ENCODE peak calls at places on chromosomes 16 and 17, in ten cellular contexts. U is NCI-H345, I is OCI-M1, P is activated T-cell treated with anti-CD3 and anti-CD28 coated beads for 1 hour, B is nephron progenitor cell, G is thoracic aorta, X is NCI-H1092, C is NCI-H1436, D is iris pigment epithelial cell, A is nucleus accumbens. T is an unnamed sample.

GRCh38 chr16:20415541-20415940 is 6.2 kb downstream of the ACSM5 start:
- DNase-seq in U (no peak), I (no peak), P (no peak), B (no peak), G (no peak), X (no peak), C (no peak), D (no peak), A (no peak), T (no peak)

GRCh38 chr17:64739316-64740058 is 77.4 kb upstream of the SMURF2 start:
- DNase-seq in U (no peak), I (no peak), P (no peak), B (no peak), G (no peak), X (no peak), C (no peak), D (peak), A (no peak), T (peak)

GRCh38 chr17:45391291-45391690 is 41.4 kb downstream of the ARHGAP27 start:
- DNase-seq in U (no peak), I (no peak), P (no peak), B (no peak), G (no peak), X (no peak), C (no peak), D (no peak), A (no peak), T (no peak)

GRCh38 chr17:5784791-5785190 is 200.5 kb upstream of the NLRP1 start:
- DNase-seq in U (no peak), I (no peak), P (no peak), B (no peak), G (no peak), X (no peak), C (no peak), D (no peak), A (no peak), T (no peak)

GRCh38 chr17:78865682-78866390 is 25.2 kb upstream of the USP36 start:
- DNase-seq in U (peak), I (peak), P (peak), B (peak), G (peak), X (peak), C (peak), D (peak), A (peak), T (peak)

GRCh38 chr17:79980246-79981043 is 55.2 kb downstream of the TBC1D16 start:
- DNase-seq in U (no peak), I (no peak), P (no peak), B (no peak), G (no peak), X (no peak), C (no peak), D (no peak), A (no peak), T (no peak)

GRCh38 chr17:55926276-55926995 is 175.6 kb downstream of the PCTP start:
- DNase-seq in U (no peak), I (no peak), P (no peak), B (no peak), G (no peak), X (no peak), C (no peak), D (no peak), A (no peak), T (no peak)

GRCh38 chr17:12133183-12133582 is 112.5 kb downstream of the MAP2K4 start:
- DNase-seq in U (no peak), I (peak), P (no peak), B (no peak), G (no peak), X (no peak), C (no peak), D (peak), A (no peak), T (peak)

GRCh38 chr16:6828690-6829089 is 504.0 kb upstream of the RBFOX1 start:
- DNase-seq in U (no peak), I (no peak), P (no peak), B (no peak), G (no peak), X (no peak), C (no peak), D (no peak), A (no peak), T (no peak)

GRCh38 chr17:65515959-65516948 is 45.2 kb downstream of the AXIN2 start:
- DNase-seq in U (no peak), I (no peak), P (no peak), B (peak), G (no peak), X (peak), C (peak), D (peak), A (no peak), T (peak)

GRCh38 chr17:68310141-68310540 is 18.8 kb downstream of the ARSG start:
- DNase-seq in U (no peak), I (no peak), P (peak), B (no peak), G (no peak), X (no peak), C (no peak), D (peak), A (no peak), T (no peak)

GRCh38 chr17:74437702-74438101 is 5.8 kb downstream of the GPRC5C start:
- DNase-seq in U (no peak), I (peak), P (no peak), B (no peak), G (no peak), X (no peak), C (no peak), D (no peak), A (no peak), T (no peak)

GRCh38 chr17:45282683-45283644 is 21.1 kb upstream of the SPATA32 start:
- DNase-seq in U (peak), I (no peak), P (no peak), B (no peak), G (no peak), X (peak), C (peak), D (peak), A (no peak), T (peak)

GRCh38 chr16:86662195-86662594 is 83.8 kb downstream of the FOXL1 start:
- DNase-seq in U (no peak), I (no peak), P (no peak), B (no peak), G (no peak), X (no peak), C (no peak), D (no peak), A (no peak), T (peak)

GRCh38 chr17:16432017-16432416 is 16.6 kb downstream of the TRPV2 start:
- DNase-seq in U (no peak), I (no peak), P (no peak), B (no peak), G (no peak), X (no peak), C (no peak), D (no peak), A (no peak), T (no peak)

GRCh38 chr17:848402-848801 is 66.2 kb downstream of the MRM3 start:
- DNase-seq in U (no peak), I (no peak), P (no peak), B (no peak), G (no peak), X (no peak), C (no peak), D (no peak), A (no peak), T (no peak)

GRCh38 chr17:38511126-38512108 is 83.2 kb downstream of the ARHGAP23 start:
- DNase-seq in U (no peak), I (no peak), P (no peak), B (peak), G (no peak), X (no peak), C (no peak), D (peak), A (no peak), T (peak)

GRCh38 chr16:48596326-48596725 is 13.7 kb downstream of the N4BP1 start:
- DNase-seq in U (no peak), I (no peak), P (no peak), B (no peak), G (no peak), X (no peak), C (no peak), D (no peak), A (no peak), T (no peak)

GRCh38 chr16:81483064-81483969 is 38.7 kb downstream of the CMIP start:
- DNase-seq in U (no peak), I (peak), P (no peak), B (no peak), G (no peak), X (no peak), C (no peak), D (peak), A (no peak), T (no peak)

GRCh38 chr16:80841231-80841630 is 36.8 kb upstream of the CDYL2 start:
- DNase-seq in U (no peak), I (no peak), P (no peak), B (no peak), G (no peak), X (no peak), C (no peak), D (no peak), A (no peak), T (no peak)

GRCh38 chr17:65530158-65530984 is 31.1 kb downstream of the AXIN2 start:
- DNase-seq in U (no peak), I (no peak), P (no peak), B (no peak), G (no peak), X (no peak), C (no peak), D (no peak), A (no peak), T (no peak)

GRCh38 chr16:67294927-67295326 is 15.6 kb downstream of the PLEKHG4 start:
- DNase-seq in U (no peak), I (no peak), P (no peak), B (no peak), G (no peak), X (no peak), C (no peak), D (no peak), A (no peak), T (peak)

GRCh38 chr17:50113624-50114320 is 16.2 kb downstream of the SAMD14 start:
- DNase-seq in U (no peak), I (no peak), P (no peak), B (no peak), G (no peak), X (no peak), C (no peak), D (no peak), A (no peak), T (no peak)

GRCh38 chr16:67530013-67530939 is 1.6 kb downstream of the RIPOR1 start:
- DNase-seq in U (peak), I (no peak), P (no peak), B (peak), G (peak), X (no peak), C (no peak), D (peak), A (peak), T (peak)

GRCh38 chr17:44900894-44901293 is 1.6 kb upstream of the EFTUD2 start:
- DNase-seq in U (no peak), I (no peak), P (no peak), B (no peak), G (no peak), X (no peak), C (no peak), D (peak), A (no peak), T (peak)

GRCh38 chr16:4109250-4109736 is 6.9 kb downstream of the ADCY9 start:
- DNase-seq in U (no peak), I (no peak), P (no peak), B (no peak), G (no peak), X (no peak), C (no peak), D (no peak), A (no peak), T (no peak)

GRCh38 chr16:20393801-20394637 is 10.5 kb downstream of the PDILT start:
- DNase-seq in U (no peak), I (no peak), P (no peak), B (no peak), G (no peak), X (no peak), C (no peak), D (no peak), A (no peak), T (no peak)

GRCh38 chr16:785563-786535 is 2.3 kb downstream of the RPUSD1 start:
- DNase-seq in U (peak), I (peak), P (peak), B (peak), G (no peak), X (peak), C (peak), D (peak), A (peak), T (peak)

GRCh38 chr17:22337467-22337866 is 645.1 kb downstream of the KCNJ18 start:
- DNase-seq in U (no peak), I (no peak), P (no peak), B (no peak), G (no peak), X (no peak), C (no peak), D (no peak), A (no peak), T (no peak)

T was measured in AG10803.